ENCODE peak calls at places on chromosome 9, in eight cellular contexts. C, A, W, U, I, E, O and G are unnamed samples.

GRCh38 chr9:29144476-29144875 is 1571.2 kb upstream of the C9orf72 start:
- DNase-seq in A (no peak), C (no peak), E (no peak), O (no peak), U (peak), W (no peak), I (no peak), G (no peak)

GRCh38 chr9:92279302-92279701 is 14.2 kb downstream of the IARS1 start:
- DNase-seq in W (no peak), C (no peak), U (no peak), E (no peak), O (no peak), I (no peak), A (no peak), G (no peak)

GRCh38 chr9:93065321-93065720 is 6.8 kb downstream of the SUSD3 start:
- DNase-seq in W (no peak), O (no peak), A (no peak), I (no peak), C (no peak), E (no peak), U (no peak), G (no peak)

GRCh38 chr9:34573599-34574325 is 15.8 kb downstream of the CNTFR start:
- DNase-seq in U (no peak), E (no peak), C (no peak), I (no peak), W (no peak), O (no peak), A (no peak), G (no peak)

GRCh38 chr9:90333226-90333625 is 309.4 kb downstream of the DIRAS2 start:
- DNase-seq in O (no peak), E (no peak), C (no peak), U (no peak), A (no peak), I (peak), W (no peak), G (no peak)

GRCh38 chr9:130834371-130835311 is at the start of gene ABL1:
- DNase-seq in O (peak), I (peak), U (no peak), W (peak), E (peak), A (peak), C (peak), G (no peak)

GRCh38 chr9:26809795-26810194 is 82.8 kb downstream of the CAAP1 start:
- DNase-seq in C (no peak), E (no peak), I (peak), A (no peak), O (no peak), U (no peak), W (peak), G (no peak)

GRCh38 chr9:135815433-135816178 is 91.7 kb downstream of the CAMSAP1 start:
- DNase-seq in U (no peak), A (no peak), I (peak), W (no peak), C (no peak), O (no peak), E (no peak), G (no peak)

GRCh38 chr9:99037768-99038167 is 67.1 kb upstream of the TGFBR1 start:
- DNase-seq in A (no peak), W (no peak), U (no peak), C (no peak), O (no peak), I (no peak), E (no peak), G (no peak)

GRCh38 chr9:136283291-136284235 is 20.3 kb downstream of the CCDC187 start:
- DNase-seq in I (peak), W (peak), E (peak), A (peak), O (peak), C (peak), U (peak), G (no peak)

GRCh38 chr9:33703430-33704096 is 91.8 kb upstream of the PRSS3 start:
- DNase-seq in E (no peak), A (no peak), U (no peak), C (no peak), O (no peak), I (no peak), W (no peak), G (no peak)

GRCh38 chr9:3124006-3124405 is 280.1 kb upstream of the PUM3 start:
- DNase-seq in A (no peak), C (no peak), O (no peak), I (no peak), U (no peak), W (no peak), E (no peak), G (no peak)

GRCh38 chr9:89310486-89311345 is at the start of gene CKS2:
- DNase-seq in I (peak), E (peak), O (peak), U (peak), C (peak), W (peak), A (peak), G (peak)

GRCh38 chr9:72464819-72465218 is 56.6 kb upstream of the TMC1 start:
- DNase-seq in I (no peak), U (no peak), O (no peak), W (no peak), C (peak), A (no peak), E (no peak), G (no peak)

GRCh38 chr9:89923961-89924504 is 319.2 kb downstream of the GADD45G start:
- DNase-seq in E (no peak), U (no peak), W (no peak), I (peak), O (no peak), A (peak), C (no peak), G (no peak)

GRCh38 chr9:69874301-69875060 is 53.9 kb downstream of the CFAP95 start:
- DNase-seq in W (no peak), E (peak), U (no peak), A (no peak), I (no peak), C (no peak), O (no peak), G (no peak)

GRCh38 chr9:90608141-90608540 is 34.5 kb downstream of the DIRAS2 start:
- DNase-seq in C (no peak), E (no peak), U (no peak), I (no peak), O (no peak), W (no peak), A (no peak), G (no peak)

GRCh38 chr9:133991964-133992779 is at the start of gene VAV2:
- DNase-seq in A (peak), W (peak), U (no peak), I (peak), O (peak), C (peak), E (peak), G (no peak)

GRCh38 chr9:129885670-129886106 is 50.4 kb downstream of the USP20 start:
- DNase-seq in O (peak), E (peak), A (peak), U (peak), W (peak), I (peak), C (peak), G (peak)

GRCh38 chr9:36158122-36158521 is 11.1 kb upstream of the CCIN start:
- DNase-seq in U (no peak), C (no peak), W (no peak), E (no peak), I (peak), A (no peak), O (no peak), G (no peak)

GRCh38 chr9:94843089-94843488 is 116.6 kb downstream of the AOPEP start:
- DNase-seq in E (no peak), U (no peak), O (no peak), I (no peak), A (no peak), C (no peak), W (no peak), G (no peak)

GRCh38 chr9:127921592-127922120 is 4.8 kb upstream of the ST6GALNAC4 start:
- DNase-seq in O (peak), E (peak), U (no peak), W (peak), A (peak), C (peak), I (peak), G (no peak)

GRCh38 chr9:26604076-26604662 is 288.4 kb downstream of the CAAP1 start:
- DNase-seq in I (no peak), O (no peak), W (no peak), C (no peak), A (no peak), E (no peak), U (no peak), G (no peak)